ENCODE peak calls at places on chromosomes 16 and 17, in six cellular contexts. S is pancreas; A is CD8-positive, alpha-beta T cell; J is CD8-positive, alpha-beta memory T cell; V is mesendoderm; X is neuronal stem cell. K is an unnamed sample.

GRCh38 chr16:79810449-79811189 is 210.1 kb upstream of the MAF start:
- DNase-seq in S (no peak), A (no peak), J (no peak), V (peak; percentile 85), X (no peak), K (no peak)

GRCh38 chr16:27561216-27561615 is 11.3 kb downstream of the KATNIP start:
- DNase-seq in S (no peak), A (no peak), J (no peak), V (no peak), X (no peak), K (no peak)

GRCh38 chr16:15743657-15744056 is 93.6 kb downstream of the NDE1 start:
- DNase-seq in S (no peak), A (no peak), J (no peak), V (no peak), X (no peak), K (no peak)

GRCh38 chr17:48541574-48542113 is 3.3 kb downstream of the HOXB2 start:
- DNase-seq in S (no peak), A (peak; percentile 41), J (peak; percentile 68), V (no peak), X (no peak), K (no peak)

GRCh38 chr17:78783711-78784396 is 1.8 kb upstream of the CYTH1 start:
- DNase-seq in S (no peak), A (no peak), J (no peak), V (no peak), X (no peak), K (no peak)

GRCh38 chr17:10116676-10117075 is 81.7 kb downstream of the GAS7 start:
- DNase-seq in S (no peak), A (no peak), J (no peak), V (peak; percentile 51), X (no peak), K (no peak)

GRCh38 chr16:58563235-58563634 is 47.9 kb downstream of the SETD6 start:
- DNase-seq in S (no peak), A (no peak), J (no peak), V (no peak), X (no peak), K (no peak)

GRCh38 chr17:67922503-67922902 is 73.8 kb downstream of the C17orf58 start:
- DNase-seq in S (no peak), A (no peak), J (no peak), V (no peak), X (no peak), K (no peak)

GRCh38 chr16:75252049-75252864 is 833 bp upstream of the BCAR1 start:
- DNase-seq in S (peak; percentile 38), A (no peak), J (no peak), V (no peak), X (no peak), K (no peak)

GRCh38 chr16:73048292-73049050 is 543 bp upstream of the ZFHX3 start:
- DNase-seq in S (peak; percentile 57), A (no peak), J (no peak), V (peak; percentile 67), X (no peak), K (no peak)

GRCh38 chr17:74042241-74042640 is 161.2 kb upstream of the RPL38 start:
- DNase-seq in S (no peak), A (no peak), J (no peak), V (no peak), X (no peak), K (no peak)

GRCh38 chr17:79294459-79295071 is 219.9 kb downstream of the ENGASE start:
- DNase-seq in S (peak; percentile 77), A (peak; percentile 44), J (no peak), V (peak; percentile 88), X (peak; percentile 85), K (no peak)

GRCh38 chr17:78933959-78934568 is 8.9 kb upstream of the TIMP2 start:
- DNase-seq in S (peak; percentile 98), A (no peak), J (no peak), V (peak; percentile 76), X (peak; percentile 72), K (peak; percentile 83)

GRCh38 chr16:58236231-58236690 is 38.4 kb upstream of the CSNK2A2 start:
- DNase-seq in S (peak; percentile 71), A (peak; percentile 64), J (peak; percentile 69), V (peak; percentile 96), X (peak; percentile 80), K (peak; percentile 72)

GRCh38 chr17:80820331-80820730 is 171.3 kb upstream of the CHMP6 start:
- DNase-seq in S (no peak), A (no peak), J (no peak), V (no peak), X (no peak), K (no peak)

GRCh38 chr17:80096531-80097306 is 4.7 kb upstream of the GAA start:
- DNase-seq in S (no peak), A (no peak), J (no peak), V (no peak), X (no peak), K (no peak)

GRCh38 chr17:18257747-18258355 is 687 bp downstream of the FLII start:
- DNase-seq in S (peak; percentile 84), A (peak; percentile 48), J (peak; percentile 50), V (peak; percentile 84), X (no peak), K (no peak)

GRCh38 chr17:56009795-56010715 is 143.2 kb upstream of the ANKFN1 start:
- DNase-seq in S (no peak), A (no peak), J (no peak), V (peak; percentile 29), X (peak; percentile 43), K (no peak)

GRCh38 chr16:68539704-68540370 is 746 bp downstream of the ZFP90 start:
- DNase-seq in S (peak; percentile 35), A (peak; percentile 18), J (no peak), V (peak; percentile 24), X (no peak), K (no peak)

GRCh38 chr17:82267575-82268379 is 5.7 kb downstream of the CSNK1D start:
- DNase-seq in S (peak; percentile 97), A (peak; percentile 62), J (no peak), V (no peak), X (no peak), K (peak; percentile 63)

GRCh38 chr16:29842732-29843346 is 20.2 kb downstream of the CDIPT start:
- DNase-seq in S (no peak), A (no peak), J (no peak), V (no peak), X (no peak), K (no peak)

GRCh38 chr16:67370686-67371085 is 22.6 kb downstream of the TPPP3 start:
- DNase-seq in S (no peak), A (no peak), J (no peak), V (no peak), X (no peak), K (no peak)

GRCh38 chr17:83058478-83059167 is 20.8 kb upstream of the METRNL start:
- DNase-seq in S (no peak), A (peak; percentile 0), J (peak; percentile 44), V (no peak), X (no peak), K (no peak)

GRCh38 chr17:65283704-65284103 is 146.5 kb downstream of the RGS9 start:
- DNase-seq in S (no peak), A (no peak), J (no peak), V (no peak), X (no peak), K (no peak)

GRCh38 chr17:309361-309888 is 43.2 kb downstream of the RPH3AL start:
- DNase-seq in S (peak; percentile 37), A (no peak), J (peak; percentile 35), V (peak; percentile 85), X (peak; percentile 68), K (no peak)

GRCh38 chr16:14150796-14151195 is 79.7 kb downstream of the MRTFB start:
- DNase-seq in S (no peak), A (no peak), J (no peak), V (no peak), X (no peak), K (peak; percentile 5)

GRCh38 chr16:14151256-14152030 is 80.3 kb downstream of the MRTFB start:
- DNase-seq in S (no peak), A (no peak), J (no peak), V (no peak), X (no peak), K (no peak)

GRCh38 chr16:14155572-14156213 is 84.6 kb downstream of the MRTFB start:
- DNase-seq in S (no peak), A (no peak), J (no peak), V (no peak), X (no peak), K (no peak)
- H3K27ac ChIP-seq in S (no peak overlapping the region), A (no peak overlapping the region), J (no peak overlapping the region), V (no peak overlapping the region), X (no peak overlapping the region), K (no peak overlapping the region)

GRCh38 chr17:63916566-63917185 is 2.0 kb downstream of the GH1 start:
- DNase-seq in S (no peak), A (no peak), J (no peak), V (no peak), X (no peak), K (no peak)
- H3K27ac ChIP-seq in S (no peak overlapping the region), A (no peak overlapping the region), J (no peak overlapping the region), V (no peak overlapping the region), X (no peak overlapping the region), K (no peak overlapping the region)

GRCh38 chr16:19136549-19137196 is 22.9 kb downstream of the ITPRIPL2 start:
- DNase-seq in S (no peak), A (no peak), J (no peak), V (no peak), X (no peak), K (no peak)

GRCh38 chr16:19138601-19139000 is 24.8 kb downstream of the ITPRIPL2 start:
- DNase-seq in S (no peak), A (no peak), J (no peak), V (peak; percentile 65), X (no peak), K (no peak)

GRCh38 chr16:19135896-19136438 is 22.2 kb downstream of the ITPRIPL2 start:
- DNase-seq in S (no peak), A (no peak), J (no peak), V (peak; percentile 69), X (no peak), K (no peak)

GRCh38 chr16:19137201-19137601 is 23.4 kb downstream of the ITPRIPL2 start:
- DNase-seq in S (no peak), A (no peak), J (no peak), V (no peak), X (no peak), K (no peak)

DNA sequence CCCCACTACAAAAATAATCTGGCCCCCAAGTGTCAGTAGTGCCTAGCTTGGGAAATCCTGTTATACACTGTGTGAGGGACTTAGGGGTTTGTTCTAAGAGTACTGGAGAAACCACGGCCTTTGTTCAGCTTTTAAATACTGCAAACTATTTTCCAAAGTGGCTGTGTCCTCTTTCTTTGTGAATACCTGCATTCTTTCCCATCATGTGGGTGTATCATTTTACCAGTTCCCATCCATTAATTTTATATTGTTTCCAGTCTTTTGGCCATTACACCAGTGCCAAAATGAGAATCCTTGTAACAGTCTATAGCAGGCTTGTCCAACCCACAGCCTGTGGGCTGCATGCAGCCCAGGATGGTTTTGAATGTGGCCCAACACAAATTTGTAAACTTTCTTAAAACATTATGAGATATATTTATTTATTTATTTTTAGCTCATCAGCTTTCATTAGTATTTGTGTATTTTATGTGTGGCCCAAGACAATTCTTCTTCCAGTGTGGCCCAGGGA is 23.9 kb downstream of the ITPRIPL2 start:
- DNase-seq in S (no peak), A (no peak), J (no peak), V (no peak), X (no peak), K (no peak)
- H3K27ac ChIP-seq in S (no peak overlapping the region), A (no peak overlapping the region), J (no peak overlapping the region), V (no peak overlapping the region), X (no peak overlapping the region), K (no peak overlapping the region)

DNA sequence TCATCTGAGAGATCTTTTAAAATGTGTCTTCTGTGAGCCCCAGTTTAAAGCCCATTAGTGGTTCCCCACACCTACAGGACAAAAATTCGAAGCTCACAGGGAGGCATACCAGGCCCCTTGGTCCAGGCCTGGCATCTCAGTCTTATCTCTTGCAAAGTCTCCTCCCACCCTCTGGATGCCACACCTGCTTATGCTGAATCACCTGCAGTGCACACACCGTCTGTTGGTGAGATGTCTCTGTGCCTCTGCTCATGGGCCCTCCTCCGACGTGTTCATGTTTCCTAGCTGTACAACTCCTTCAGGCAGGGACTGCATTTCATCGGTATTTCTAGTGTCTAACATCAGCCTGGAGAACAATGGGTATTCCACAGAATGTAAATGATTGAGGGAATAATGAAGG is 41.6 kb downstream of the RNF157 start:
- DNase-seq in S (no peak), A (no peak), J (no peak), V (no peak), X (no peak), K (no peak)
- H3K27ac ChIP-seq in S (no peak overlapping the region), A (peak overlapping the region; percentile 29), J (no peak overlapping the region), V (no peak overlapping the region), X (no peak overlapping the region), K (no peak overlapping the region)